ENCODE peak calls at places on chromosome 5, in four cellular contexts. T is CD4-positive, alpha-beta T cell; S is neuronal stem cell; R is CD8-positive, alpha-beta memory T cell. I is an unnamed sample.

GRCh38 chr5:143002459-143003327 is 232.5 kb downstream of the ARHGAP26 start:
- DNase-seq in T (peak), S (no peak), R (peak), I (peak)

GRCh38 chr5:88873447-88873846 is 9.5 kb downstream of the MEF2C start:
- DNase-seq in T (no peak), S (no peak), R (no peak), I (no peak)

GRCh38 chr5:72943307-72943706 is 12.5 kb upstream of the FCHO2 start:
- DNase-seq in T (no peak), S (no peak), R (no peak), I (no peak)

GRCh38 chr5:62206150-62206829 is 99.7 kb upstream of the KIF2A start:
- DNase-seq in T (no peak), S (no peak), R (no peak), I (no peak)

GRCh38 chr5:57246426-57246825 is 72.6 kb downstream of the GPBP1 start:
- DNase-seq in T (no peak), S (no peak), R (peak), I (no peak)

GRCh38 chr5:140868721-140869554 is at the start of gene PCDHA11:
- DNase-seq in T (no peak), S (peak), R (no peak), I (no peak)

GRCh38 chr5:165321912-165322311 is 1816.5 kb downstream of the MAT2B start:
- DNase-seq in T (no peak), S (no peak), R (no peak), I (no peak)

GRCh38 chr5:93117753-93118531 is 463.1 kb downstream of the NR2F1-AS1 start:
- DNase-seq in T (no peak), S (no peak), R (no peak), I (no peak)

GRCh38 chr5:93191016-93191415 is 390.0 kb downstream of the NR2F1-AS1 start:
- DNase-seq in T (no peak), S (peak), R (no peak), I (no peak)